ENCODE peak calls at places on chromosomes 12 and 14, in five cellular contexts. Y, N, S, L and O are unnamed samples.

GRCh38 chr14:68395585-68395984 is 397.3 kb downstream of the ZFP36L1 start:
- DNase-seq in Y (no peak), N (no peak), S (no peak), L (no peak), O (no peak)

GRCh38 chr12:6312529-6313325 is 2.2 kb downstream of the PLEKHG6 start:
- DNase-seq in Y (no peak), N (no peak), S (peak), L (peak), O (no peak)

GRCh38 chr14:35285991-35286564 is 6.1 kb upstream of the PSMA6 start:
- DNase-seq in Y (no peak), N (no peak), S (no peak), L (no peak), O (no peak)

GRCh38 chr12:47949441-47950341 is 13.7 kb upstream of the TMEM106C start:
- DNase-seq in Y (peak), N (peak), S (no peak), L (peak), O (peak)

GRCh38 chr12:86550222-86551145 is 294.3 kb upstream of the MGAT4C start:
- DNase-seq in Y (no peak), N (no peak), S (no peak), L (no peak), O (peak)

GRCh38 chr12:62915130-62915529 is 19.8 kb downstream of the PPM1H start:
- DNase-seq in Y (no peak), N (no peak), S (no peak), L (no peak), O (no peak)

GRCh38 chr14:56216631-56217379 is 98.6 kb downstream of the PELI2 start:
- DNase-seq in Y (no peak), N (peak), S (no peak), L (no peak), O (peak)

GRCh38 chr12:114406326-114407033 is 536 bp upstream of the TBX5 start:
- DNase-seq in Y (no peak), N (no peak), S (no peak), L (no peak), O (no peak)

GRCh38 chr12:63766498-63766897 is 13.2 kb upstream of the RXYLT1 start:
- DNase-seq in Y (no peak), N (no peak), S (no peak), L (no peak), O (no peak)

GRCh38 chr12:81330480-81330879 is 252.6 kb downstream of the ACSS3 start:
- DNase-seq in Y (no peak), N (no peak), S (no peak), L (no peak), O (no peak)

GRCh38 chr14:23624830-23625404 is 11.2 kb upstream of the DHRS2 start:
- DNase-seq in Y (peak), N (no peak), S (no peak), L (no peak), O (no peak)

GRCh38 chr12:95548539-95549391 is 2.5 kb downstream of the USP44 start:
- DNase-seq in Y (no peak), N (peak), S (no peak), L (peak), O (no peak)

GRCh38 chr12:49338830-49339463 is 2.0 kb upstream of the C1QL4 start:
- DNase-seq in Y (no peak), N (no peak), S (no peak), L (no peak), O (no peak)

GRCh38 chr12:119679490-119679889 is 11.6 kb downstream of the PRKAB1 start:
- DNase-seq in Y (no peak), N (no peak), S (no peak), L (no peak), O (no peak)

GRCh38 chr12:65858831-65859230 is 34.5 kb downstream of the HMGA2 start:
- DNase-seq in Y (no peak), N (no peak), S (no peak), L (no peak), O (no peak)

GRCh38 chr14:97644365-97644764 is 847.2 kb downstream of the VRK1 start:
- DNase-seq in Y (no peak), N (no peak), S (no peak), L (no peak), O (no peak)
- TF ChIP-seq JUND in Y (no peak), N (no peak), S (no peak), L (no peak), O (no peak)

DNA sequence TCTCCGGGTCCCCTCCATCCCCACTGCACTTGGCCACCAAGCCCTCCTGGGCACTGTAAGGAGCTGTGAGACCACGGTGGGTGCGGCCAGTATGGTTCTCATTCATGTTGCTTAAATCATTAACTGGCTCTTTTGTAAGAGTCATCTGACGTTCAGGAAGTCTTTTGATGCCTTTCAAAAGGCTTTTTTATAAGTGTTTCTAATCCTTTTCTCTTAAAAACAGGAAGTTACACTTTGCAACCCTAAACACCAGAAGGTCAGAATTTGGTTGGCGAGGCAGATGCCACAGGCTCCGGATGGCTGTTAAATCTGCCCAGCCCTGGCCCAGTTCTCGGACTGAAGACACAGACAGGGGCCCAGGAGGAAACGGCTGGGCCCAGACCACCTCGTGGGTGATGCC is 26.1 kb upstream of the DIO3 start:
- DNase-seq in Y (no peak), N (no peak), S (no peak), L (no peak), O (no peak)
- TF ChIP-seq JUND in Y (no peak), N (no peak), S (no peak), L (no peak), O (no peak)

GRCh38 chr14:93915800-93916199 is 11.3 kb upstream of the FAM181A start:
- DNase-seq in Y (no peak), N (no peak), S (no peak), L (no peak), O (no peak)
- TF ChIP-seq JUND in Y (no peak), N (no peak), S (no peak), L (no peak), O (no peak)

DNA sequence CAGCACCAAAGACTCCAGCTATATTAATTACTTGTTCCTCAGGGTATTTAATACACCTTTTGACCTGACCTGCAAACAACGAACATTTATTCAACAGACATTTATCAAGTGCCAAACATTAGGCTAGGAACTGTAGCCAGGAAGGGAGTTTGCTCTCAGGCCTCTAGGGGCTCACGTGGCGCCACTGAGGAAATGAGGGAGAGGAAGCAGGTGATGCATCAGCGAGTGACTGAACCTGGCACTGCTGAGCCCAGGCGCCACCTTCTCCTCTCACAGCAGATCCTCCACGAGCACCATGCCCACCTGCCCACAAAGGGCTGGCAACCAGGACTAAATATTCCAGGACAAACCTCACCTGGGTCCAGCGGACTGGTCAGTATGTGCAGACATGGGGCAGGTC is 50.2 kb downstream of the SETD3 start:
- DNase-seq in Y (no peak), N (no peak), S (no peak), L (peak), O (peak)
- TF ChIP-seq JUND in Y (no peak), N (no peak), S (no peak), L (no peak), O (no peak)

GRCh38 chr14:84181072-84181471 is 1348.9 kb upstream of the FLRT2 start:
- DNase-seq in Y (no peak), N (no peak), S (no peak), L (no peak), O (no peak)
- TF ChIP-seq JUND in Y (no peak), N (no peak), S (no peak), L (no peak), O (no peak)

GRCh38 chr14:64764641-64765520 is 60.7 kb downstream of the PLEKHG3 start:
- DNase-seq in Y (peak), N (peak), S (no peak), L (peak), O (peak)
- TF ChIP-seq JUND in Y (no peak), N (no peak), S (no peak), L (no peak), O (no peak)

DNA sequence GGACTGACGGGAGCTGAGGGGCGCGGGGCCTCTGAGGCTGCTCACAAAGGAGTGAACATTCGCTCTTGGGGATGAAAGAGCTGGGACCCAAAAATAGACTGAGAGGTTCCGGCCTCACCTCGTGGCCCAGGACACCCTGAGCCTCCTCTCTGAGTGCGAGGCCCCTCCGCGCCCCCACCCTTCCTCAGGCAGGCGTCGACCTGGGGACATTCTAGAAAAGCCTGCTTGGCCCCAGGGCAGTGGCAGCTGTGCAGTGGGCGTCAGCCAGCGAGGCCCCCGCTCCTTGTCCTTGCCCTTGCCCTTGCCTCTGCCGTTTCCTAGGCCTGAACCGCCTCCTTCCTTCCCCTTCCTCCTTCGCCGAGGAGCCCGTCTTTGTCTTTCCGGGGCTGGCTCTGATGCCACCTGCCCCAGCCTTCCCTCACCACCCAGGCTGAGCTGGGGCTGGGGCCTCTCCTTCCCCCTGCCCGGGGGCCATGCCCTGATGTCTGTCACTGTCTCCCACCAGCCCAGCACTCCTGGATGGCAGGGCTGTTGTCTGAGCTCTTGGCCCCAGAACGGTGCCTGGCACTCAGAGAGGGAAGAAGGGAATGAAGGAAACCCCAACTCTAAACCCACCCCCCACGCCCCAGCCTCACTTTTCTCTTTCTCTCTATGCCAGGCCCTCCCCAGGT is 208.2 kb upstream of the RTL1 start:
- DNase-seq in Y (no peak), N (no peak), S (no peak), L (peak), O (no peak)
- TF ChIP-seq JUND in Y (no peak), N (no peak), S (no peak), L (no peak), O (no peak)

GRCh38 chr14:98773814-98774213 is 498.2 kb downstream of the BCL11B start:
- DNase-seq in Y (no peak), N (no peak), S (no peak), L (no peak), O (no peak)
- TF ChIP-seq JUND in Y (no peak), N (no peak), S (no peak), L (no peak), O (no peak)